ENCODE peak calls at places on chromosomes 6 and 20, in four cellular contexts. C, M, A and X are unnamed samples.
A peak's percentile ranks its signal among the peaks of the same experiment; 100 is the strongest.

GRCh38 chr20:6017467-6017866 is 36.4 kb downstream of the LRRN4 start:
- DNase-seq in C (no peak), M (no peak), A (no peak), X (no peak)

GRCh38 chr6:105189026-105189680 is 9.3 kb upstream of the POPDC3 start:
- DNase-seq in M (no peak), C (no peak), A (no peak), X (no peak)

GRCh38 chr6:108113557-108114519 is 39.3 kb upstream of the OSTM1 start:
- DNase-seq in M (peak; percentile 54), C (no peak), A (peak; percentile 86), X (peak; percentile 24)

GRCh38 chr6:137258170-137258569 is 39.0 kb upstream of the IFNGR1 start:
- DNase-seq in C (no peak), A (no peak), M (no peak), X (no peak)

GRCh38 chr20:57618091-57618765 is 2.0 kb downstream of the ZBP1 start:
- DNase-seq in A (no peak), C (no peak), M (peak; percentile 39), X (no peak)

GRCh38 chr20:63404129-63405085 is 43.3 kb upstream of the CHRNA4 start:
- DNase-seq in C (no peak), M (no peak), A (no peak), X (no peak)

GRCh38 chr20:12970372-12970821 is 38.4 kb upstream of the SPTLC3 start:
- DNase-seq in A (peak; percentile 77), C (no peak), M (no peak), X (no peak)

GRCh38 chr20:59381658-59382057 is 81.2 kb downstream of the EDN3 start:
- DNase-seq in M (no peak), A (no peak), C (no peak), X (no peak)

GRCh38 chr6:43009124-43009523 is 4.6 kb downstream of the MEA1 start:
- DNase-seq in A (peak; percentile 41), C (no peak), M (peak; percentile 68), X (no peak)

GRCh38 chr6:71979911-71980310 is 93.6 kb downstream of the RIMS1 start:
- DNase-seq in M (no peak), C (no peak), A (peak; percentile 51), X (no peak)

GRCh38 chr6:151721671-151722070 is 85.8 kb upstream of the ESR1 start:
- DNase-seq in C (no peak), M (no peak), A (no peak), X (no peak)

GRCh38 chr20:48975955-48976354 is 54.4 kb downstream of the ARFGEF2 start:
- DNase-seq in M (no peak), A (no peak), C (no peak), X (no peak)

GRCh38 chr20:63947638-63948456 is 8.4 kb downstream of the UCKL1 start:
- DNase-seq in M (no peak), C (no peak), A (no peak), X (no peak)

GRCh38 chr20:21323640-21324039 is 20.5 kb downstream of the XRN2 start:
- DNase-seq in C (no peak), M (no peak), A (peak; percentile 50), X (no peak)

GRCh38 chr20:39045676-39046075 is 83.5 kb downstream of the DHX35 start:
- DNase-seq in A (no peak), C (no peak), M (no peak), X (no peak)

GRCh38 chr6:155155787-155156447 is 107.9 kb upstream of the CLDN20 start:
- DNase-seq in C (no peak), A (peak; percentile 12), M (no peak), X (no peak)

GRCh38 chr20:62831361-62831788 is 14.5 kb downstream of the COL9A3 start:
- DNase-seq in A (no peak), C (no peak), M (peak; percentile 39), X (no peak)

GRCh38 chr20:51643390-51643789 is 100.9 kb upstream of the NFATC2 start:
- DNase-seq in C (no peak), M (no peak), A (no peak), X (no peak)

GRCh38 chr6:127191716-127192115 is 73.2 kb downstream of the RSPO3 start:
- DNase-seq in M (peak; percentile 58), A (peak; percentile 63), C (no peak), X (no peak)

GRCh38 chr6:10426781-10427279 is 12.0 kb upstream of the TFAP2A start:
- DNase-seq in A (no peak), C (no peak), M (no peak), X (no peak)

GRCh38 chr6:39362487-39362865 is 40.0 kb upstream of the KCNK16 start:
- DNase-seq in M (no peak), C (no peak), A (no peak), X (no peak)

GRCh38 chr6:27472182-27472616 is 706 bp downstream of the ZNF184 start:
- DNase-seq in C (no peak), A (peak; percentile 86), M (peak; percentile 66), X (no peak)

GRCh38 chr20:12077835-12078374 is 160.2 kb downstream of the BTBD3 start:
- DNase-seq in M (no peak), A (no peak), C (no peak), X (no peak)

GRCh38 chr6:77136086-77136485 is 327.2 kb downstream of the HTR1B start:
- DNase-seq in A (no peak), C (no peak), M (no peak), X (no peak)

GRCh38 chr6:107030151-107030550 is 2.2 kb downstream of the MTRES1 start:
- DNase-seq in M (no peak), A (no peak), C (no peak), X (no peak)

GRCh38 chr6:106360989-106361430 is 493 bp downstream of the CRYBG1 start:
- DNase-seq in M (peak; percentile 48), C (no peak), A (peak; percentile 5), X (peak; percentile 27)

GRCh38 chr6:112927641-112928040 is 580.5 kb downstream of the RFPL4B start:
- DNase-seq in C (no peak), A (no peak), M (no peak), X (no peak)

GRCh38 chr6:3343089-3343901 is 84.5 kb downstream of the PSMG4 start:
- DNase-seq in A (no peak), C (no peak), M (no peak), X (no peak)

GRCh38 chr6:136745300-136745699 is 47.0 kb downstream of the MAP3K5 start:
- DNase-seq in M (no peak), C (no peak), A (no peak), X (no peak)

GRCh38 chr6:2693191-2693590 is 57.5 kb downstream of the MYLK4 start:
- DNase-seq in A (no peak), C (no peak), M (no peak), X (no peak)

GRCh38 chr6:52049252-52050050 is 38.0 kb downstream of the PKHD1 start:
- DNase-seq in C (no peak), A (peak; percentile 75), M (no peak), X (no peak)

GRCh38 chr20:19017104-19017690 is 195.2 kb upstream of the SLC24A3 start:
- DNase-seq in C (no peak), M (no peak), A (no peak), X (no peak)

GRCh38 chr6:158554611-158555361 is 5.1 kb upstream of the TMEM181 start:
- DNase-seq in C (no peak), A (no peak), M (no peak), X (no peak)

GRCh38 chr20:40073535-40074111 is 615.4 kb downstream of the MAFB start:
- DNase-seq in C (no peak), A (no peak), M (no peak), X (no peak)

DNA sequence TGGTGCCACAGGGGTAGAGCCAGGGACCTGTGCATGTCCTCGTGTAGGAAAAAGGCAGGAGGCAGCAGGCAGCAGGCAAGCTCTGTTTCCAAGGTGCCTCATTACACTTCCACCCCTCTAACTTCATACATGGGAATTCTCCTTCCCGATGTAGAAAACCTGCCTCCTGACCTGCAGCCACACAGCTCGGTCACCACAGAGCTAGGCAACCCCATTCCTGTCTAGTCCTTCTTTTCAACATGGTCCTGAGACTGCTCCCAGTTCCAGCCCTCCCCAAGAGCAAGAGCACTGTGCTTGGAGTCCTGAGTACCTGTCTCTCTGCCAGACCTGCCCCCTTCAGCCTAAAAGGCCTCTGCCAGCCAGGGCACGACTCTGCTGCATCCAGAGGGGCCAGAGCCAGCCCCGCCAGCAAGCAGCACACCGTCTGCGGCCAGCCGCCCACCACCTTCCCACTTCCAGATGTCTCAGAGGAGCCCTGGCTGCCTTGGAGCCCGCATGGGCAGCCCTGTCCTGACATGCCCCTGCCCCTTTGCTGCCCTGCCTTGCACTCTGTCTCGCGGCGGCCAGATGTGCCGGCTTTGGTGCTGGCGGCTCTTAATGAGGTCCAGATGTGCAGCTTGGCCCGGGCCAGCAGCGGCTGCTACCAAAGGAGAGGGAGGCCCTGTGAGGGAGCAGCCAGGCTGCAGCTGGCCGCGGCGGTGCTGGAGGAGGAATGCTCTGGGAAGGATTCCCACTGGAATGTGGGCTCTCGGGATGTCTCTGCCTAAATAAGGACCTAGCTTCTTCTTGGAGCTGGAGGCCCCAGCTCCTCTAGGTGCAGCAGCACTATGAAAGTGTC is 72.2 kb downstream of the FGD2 start:
- DNase-seq in C (no peak), M (peak; percentile 91), A (peak; percentile 98), X (no peak)
- H3K4me3 ChIP-seq in C (no peak overlapping the region), M (no peak overlapping the region), A (no peak overlapping the region), X (no peak overlapping the region)

GRCh38 chr20:11015440-11015839 is 341.6 kb upstream of the JAG1 start:
- DNase-seq in C (no peak), A (no peak), M (no peak), X (no peak)

GRCh38 chr20:11013801-11014200 is 340.0 kb upstream of the JAG1 start:
- DNase-seq in C (no peak), A (no peak), M (no peak), X (no peak)

GRCh38 chr20:11008444-11008843 is 334.6 kb upstream of the JAG1 start:
- DNase-seq in A (no peak), C (no peak), M (no peak), X (no peak)

GRCh38 chr20:11012975-11013374 is 339.2 kb upstream of the JAG1 start:
- DNase-seq in C (no peak), M (no peak), A (peak; percentile 77), X (no peak)

GRCh38 chr20:11011653-11012052 is 337.9 kb upstream of the JAG1 start:
- DNase-seq in C (no peak), M (no peak), A (no peak), X (no peak)
- H3K36me3 ChIP-seq in C (no peaks in the 10 kb centered on the region), M (no peaks in the 10 kb centered on the region), A (no peaks in the 10 kb centered on the region), X (no peaks in the 10 kb centered on the region)

GRCh38 chr6:138989098-138989983 is 1.3 kb upstream of the REPS1 start:
- DNase-seq in C (no peak), A (no peak), M (no peak), X (no peak)
- H3K27me3 ChIP-seq in C (no peaks in the 10 kb centered on the region), A (no peaks in the 10 kb centered on the region), M (no peaks in the 10 kb centered on the region), X (no peaks in the 10 kb centered on the region)

GRCh38 chr20:34045294-34045693 is 51.6 kb downstream of the RALY start:
- DNase-seq in A (peak; percentile 49), M (peak; percentile 60), C (no peak), X (no peak)

GRCh38 chr20:34040300-34041015 is 46.7 kb downstream of the RALY start:
- DNase-seq in C (no peak), A (no peak), M (peak; percentile 73), X (no peak)

GRCh38 chr20:34043025-34043424 is 49.3 kb downstream of the RALY start:
- DNase-seq in A (no peak), M (no peak), C (no peak), X (no peak)

GRCh38 chr20:34045930-34046329 is 52.2 kb downstream of the RALY start:
- DNase-seq in C (no peak), A (no peak), M (no peak), X (no peak)

DNA sequence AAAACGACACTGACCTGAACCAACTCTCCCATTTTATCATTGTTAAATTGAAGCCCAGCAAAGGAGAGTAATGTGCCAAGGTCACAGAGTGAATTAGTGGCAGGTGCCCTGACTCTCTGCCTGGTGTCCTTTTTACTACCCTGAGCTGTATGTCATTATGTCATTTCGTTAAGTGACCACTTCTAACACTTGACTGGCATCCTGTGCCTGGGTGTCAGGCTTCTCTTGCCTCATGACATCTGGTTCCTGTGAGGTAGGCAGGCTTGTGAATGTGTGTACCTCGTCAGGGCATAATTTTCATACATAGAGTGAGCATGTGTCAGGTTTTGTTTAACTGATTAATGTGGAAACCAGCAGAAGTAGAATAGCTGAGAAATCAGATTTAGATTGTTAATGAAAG is 48.6 kb downstream of the RALY start:
- DNase-seq in A (no peak), C (no peak), M (no peak), X (no peak)
- H3K4me3 ChIP-seq in A (no peak overlapping the region), C (no peak overlapping the region), M (no peak overlapping the region), X (no peak overlapping the region)